ENCODE peak calls at places on chromosomes 4 and X, in eight cellular contexts. A is endothelial cell, Q is NCI-H748 treated with DMSO at 0.1 percent for 48 hours, T is nucleus accumbens, N is non-pigmented ciliary epithelial cell, I is left cardiac atrium, M is ureter, B is keratinocyte. X is an unnamed sample.

GRCh38 chr4:126899382-126899801 is 733.4 kb upstream of the INTU start:
- DNase-seq in M (no peak), I (peak; percentile 41), T (no peak), N (peak; percentile 86), B (peak; percentile 11), A (no peak), Q (no peak), X (no peak)

GRCh38 chr4:78622253-78622979 is 70.8 kb downstream of the ANXA3 start:
- DNase-seq in N (peak; percentile 57), B (no peak), T (no peak), A (no peak), M (no peak), Q (no peak), I (no peak), X (no peak)

GRCh38 chr4:53456178-53456577 is 78.7 kb downstream of the FIP1L1 start:
- DNase-seq in B (no peak), T (no peak), Q (no peak), N (no peak), M (no peak), A (no peak), I (no peak), X (no peak)

GRCh38 chr4:151359576-151359975 is 34.2 kb upstream of the SH3D19 start:
- DNase-seq in N (no peak), Q (peak; percentile 9), I (no peak), T (peak; percentile 29), B (no peak), A (no peak), M (no peak), X (peak; percentile 31)

GRCh38 chrX:153909024-153909979 is 4.8 kb downstream of the AVPR2 start:
- DNase-seq in M (no peak), T (no peak), N (no peak), B (no peak), Q (no peak), I (no peak), A (no peak), X (no peak)

GRCh38 chr4:184355857-184356256 is 118.5 kb downstream of the IRF2 start:
- DNase-seq in I (no peak), T (no peak), B (no peak), A (no peak), M (peak; percentile 2), Q (no peak), N (no peak), X (no peak)

GRCh38 chrX:14497184-14497666 is 32.1 kb upstream of the GLRA2 start:
- DNase-seq in M (no peak), A (no peak), Q (no peak), I (no peak), T (no peak), N (no peak), B (no peak), X (no peak)

GRCh38 chrX:123361371-123361770 is 177.3 kb downstream of the GRIA3 start:
- DNase-seq in N (no peak), T (no peak), Q (no peak), I (no peak), A (no peak), B (no peak), M (no peak), X (no peak)

GRCh38 chrX:151699746-151700145 is 4.5 kb downstream of the PRRG3 start:
- DNase-seq in Q (no peak), B (no peak), A (no peak), M (no peak), N (no peak), T (no peak), I (no peak), X (no peak)

GRCh38 chrX:84363054-84363453 is 139.2 kb downstream of the HDX start:
- DNase-seq in I (no peak), T (no peak), N (no peak), Q (no peak), M (no peak), A (no peak), B (no peak), X (no peak)

GRCh38 chr4:73139991-73140390 is 70.5 kb upstream of the COX18 start:
- DNase-seq in Q (no peak), N (no peak), A (no peak), T (no peak), M (no peak), I (no peak), B (no peak), X (peak; percentile 18)

GRCh38 chr4:76811604-76812412 is 86.1 kb downstream of the SOWAHB start:
- DNase-seq in M (no peak), I (no peak), Q (no peak), B (no peak), A (no peak), N (no peak), T (no peak), X (no peak)

GRCh38 chr4:88653371-88653946 is 44.2 kb downstream of the NAP1L5 start:
- DNase-seq in N (no peak), A (no peak), B (no peak), M (no peak), Q (no peak), I (no peak), T (no peak), X (no peak)

GRCh38 chrX:46125139-46125538 is 420.1 kb downstream of the ZNF674 start:
- DNase-seq in Q (no peak), B (no peak), N (no peak), M (no peak), A (no peak), I (no peak), T (no peak), X (no peak)

GRCh38 chrX:115892056-115892708 is 278.4 kb upstream of the AGTR2 start:
- DNase-seq in Q (no peak), B (no peak), N (no peak), A (no peak), M (peak; percentile 36), I (no peak), T (no peak), X (no peak)

GRCh38 chr4:138263438-138263837 is 21.3 kb upstream of the SLC7A11 start:
- DNase-seq in M (no peak), I (no peak), A (no peak), Q (no peak), T (no peak), B (no peak), N (no peak), X (no peak)

GRCh38 chrX:133134282-133134681 is 37.4 kb upstream of the USP26 start:
- DNase-seq in I (no peak), Q (no peak), A (no peak), B (no peak), M (no peak), N (no peak), T (no peak), X (no peak)

GRCh38 chr4:25258980-25259578 is 25.2 kb downstream of the PI4K2B start:
- DNase-seq in Q (no peak), I (no peak), N (peak; percentile 13), M (no peak), B (peak; percentile 21), A (no peak), T (no peak), X (no peak)

GRCh38 chr4:136750898-136751297 is 781.4 kb downstream of the PCDH18 start:
- DNase-seq in I (no peak), T (no peak), A (no peak), N (no peak), B (no peak), M (no peak), Q (no peak), X (no peak)

GRCh38 chr4:186137193-186137792 is 32.8 kb downstream of the FAM149A start:
- DNase-seq in B (no peak), Q (peak; percentile 12), M (no peak), I (no peak), T (no peak), N (no peak), A (no peak), X (no peak)

GRCh38 chrX:44459501-44459900 is 83.2 kb downstream of the FUNDC1 start:
- DNase-seq in Q (no peak), I (no peak), M (no peak), B (no peak), N (no peak), A (no peak), T (no peak), X (no peak)

GRCh38 chr4:113153529-113154101 is 104.2 kb downstream of the ANK2 start:
- DNase-seq in N (no peak), M (no peak), B (no peak), Q (no peak), A (no peak), T (no peak), I (no peak), X (no peak)

GRCh38 chr4:90845777-90846176 is 718.6 kb downstream of the CCSER1 start:
- DNase-seq in B (no peak), M (no peak), A (no peak), I (no peak), Q (no peak), N (no peak), T (no peak), X (no peak)

GRCh38 chrX:54926978-54927377 is 6.4 kb downstream of the TRO start:
- DNase-seq in N (no peak), Q (no peak), B (no peak), A (no peak), M (no peak), I (no peak), T (no peak), X (no peak)

GRCh38 chr4:92303621-92304027 is at the start of gene GRID2:
- DNase-seq in T (peak; percentile 81), N (no peak), B (no peak), A (peak; percentile 60), M (no peak), I (peak; percentile 28), Q (peak; percentile 65), X (peak; percentile 78)

GRCh38 chr4:180356766-180357165 is 1886.4 kb upstream of the TENM3 start:
- DNase-seq in A (no peak), M (no peak), Q (no peak), T (no peak), B (no peak), I (no peak), N (no peak), X (no peak)

GRCh38 chrX:108993909-108994308 is 257.5 kb upstream of the IRS4 start:
- DNase-seq in A (no peak), M (no peak), I (no peak), T (no peak), Q (no peak), N (no peak), B (no peak), X (no peak)

GRCh38 chr4:25113915-25114904 is 46.0 kb downstream of the SEPSECS start:
- DNase-seq in I (no peak), N (peak; percentile 40), B (no peak), A (no peak), M (no peak), Q (no peak), T (peak; percentile 11), X (no peak)

GRCh38 chrX:149540621-149541520 is at the start of gene EOLA1:
- DNase-seq in N (peak; percentile 92), A (peak; percentile 7), I (peak; percentile 90), B (peak; percentile 78), Q (peak; percentile 85), M (peak; percentile 86), T (peak; percentile 91), X (peak; percentile 89)

GRCh38 chrX:56233682-56234081 is 1.5 kb downstream of the KLF8 start:
- DNase-seq in I (peak; percentile 65), T (peak; percentile 28), A (peak; percentile 13), B (peak; percentile 15), N (no peak), Q (no peak), M (peak; percentile 59), X (no peak)

GRCh38 chrX:140123446-140123845 is 158.1 kb upstream of the CXorf66 start:
- DNase-seq in I (no peak), Q (no peak), M (no peak), B (no peak), T (no peak), A (peak; percentile 16), N (no peak), X (no peak)

GRCh38 chrX:14865201-14865600 is 7.7 kb downstream of the FANCB start:
- DNase-seq in M (no peak), T (no peak), N (peak; percentile 10), Q (no peak), B (no peak), I (no peak), A (no peak), X (peak; percentile 77)

GRCh38 chr4:136319789-136320470 is 1212.4 kb downstream of the PCDH18 start:
- DNase-seq in B (peak; percentile 66), N (peak; percentile 35), M (no peak), I (no peak), Q (no peak), A (no peak), T (no peak), X (no peak)

GRCh38 chr4:8272472-8273428 is 3.2 kb downstream of the HTRA3 start:
- DNase-seq in Q (no peak), T (no peak), M (no peak), B (no peak), A (no peak), N (no peak), I (peak; percentile 57), X (no peak)

X was measured in putamen.